ENCODE peak calls at places on chromosomes 1 and 21, in six cellular contexts. E is K562, I is A549, G is IMR-90, X is GM12878, Q is SK-N-SH. J is an unnamed sample.

GRCh38 chr1:99956755-99957154 is 13.0 kb upstream of the SLC35A3 start:
- DNase-seq in X (no peak), G (peak), E (no peak), Q (no peak), I (no peak), J (peak)

GRCh38 chr1:205353612-205354011 is 3.1 kb downstream of the KLHDC8A start:
- DNase-seq in I (no peak), X (no peak), Q (no peak), G (no peak), E (no peak), J (no peak)

GRCh38 chr1:60133848-60134247 is 60.3 kb upstream of the C1orf87 start:
- DNase-seq in Q (no peak), X (no peak), E (no peak), I (no peak), G (peak), J (no peak)

GRCh38 chr1:78511334-78511733 is 20.6 kb downstream of the PTGFR start:
- DNase-seq in G (no peak), E (no peak), Q (no peak), X (no peak), I (no peak), J (no peak)

GRCh38 chr1:1168451-1169411 is 4.9 kb upstream of the TTLL10 start:
- DNase-seq in G (no peak), I (no peak), X (no peak), E (no peak), Q (no peak), J (peak)

GRCh38 chr1:169959696-169960095 is 66.0 kb upstream of the SCYL3 start:
- DNase-seq in G (no peak), X (no peak), Q (no peak), I (no peak), E (no peak), J (no peak)

GRCh38 chr1:11458811-11459275 is 20.1 kb upstream of the DISP3 start:
- DNase-seq in I (no peak), Q (peak), X (no peak), E (no peak), G (no peak), J (no peak)

GRCh38 chr21:43974791-43975468 is 37.2 kb upstream of the TRAPPC10 start:
- DNase-seq in I (no peak), E (no peak), G (no peak), X (no peak), Q (no peak), J (no peak)

DNA sequence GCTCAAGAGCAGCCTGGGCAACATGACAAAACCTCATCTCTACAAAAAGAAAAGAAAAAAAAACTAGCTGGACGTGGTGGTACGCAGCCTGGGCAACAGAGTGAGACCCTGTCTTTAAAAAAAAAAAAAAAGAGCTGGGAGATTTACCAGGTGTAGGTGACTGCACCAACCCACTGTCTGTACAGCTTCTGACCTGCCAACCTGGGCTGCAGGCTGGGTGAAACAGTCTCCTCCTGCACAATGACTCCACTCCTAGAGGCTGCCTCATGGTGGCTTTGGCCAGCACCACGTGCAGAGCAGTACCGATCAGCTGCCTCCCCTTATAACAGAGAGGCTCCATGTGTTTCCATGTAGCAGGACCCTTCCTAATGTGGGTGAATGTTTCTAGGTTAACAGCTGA is 3.7 kb downstream of the MRTO4 start:
- DNase-seq in I (no peak), E (no peak), X (no peak), Q (no peak), G (no peak), J (no peak)
- TF ChIP-seq SMC3 in I (no peak), E (no peak), X (no peak), Q (no peak), G (no peak), J (no peak)

GRCh38 chr1:7886346-7886745 is 33.5 kb upstream of the UTS2 start:
- DNase-seq in E (no peak), I (no peak), Q (no peak), X (no peak), G (peak), J (no peak)
- TF ChIP-seq SMC3 in E (no peak), I (no peak), Q (no peak), X (no peak), G (no peak), J (no peak)

GRCh38 chr1:210416049-210416448 is 87.3 kb downstream of the HHAT start:
- DNase-seq in E (no peak), I (no peak), Q (no peak), G (no peak), X (no peak), J (no peak)
- TF ChIP-seq SMC3 in E (no peak), I (no peak), Q (no peak), G (no peak), X (no peak), J (no peak)

GRCh38 chr1:174982971-174983689 is 16.6 kb upstream of the CACYBP start:
- DNase-seq in I (peak), X (no peak), Q (peak), G (peak), E (peak), J (peak)
- TF ChIP-seq SMC3 in I (peak), X (peak), Q (peak), G (peak), E (peak), J (peak)

DNA sequence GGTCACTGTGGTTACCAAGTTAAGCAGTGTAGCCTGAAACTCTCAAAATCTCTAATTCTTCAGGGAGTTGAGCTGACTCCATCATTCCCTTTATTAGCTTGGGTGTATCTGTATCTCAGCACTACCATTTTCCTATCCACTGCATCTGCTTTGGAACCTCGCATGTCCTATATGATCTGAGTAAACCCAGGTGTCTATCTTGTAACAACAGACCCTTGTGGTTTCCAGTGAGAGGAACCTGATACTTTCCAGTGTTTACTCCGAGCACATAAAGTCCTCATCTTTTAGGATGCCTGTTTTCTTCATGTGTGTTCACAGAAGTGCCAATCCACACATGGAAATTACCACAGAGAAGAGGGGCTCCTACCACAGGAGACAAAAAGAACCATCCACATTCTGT is 650.4 kb downstream of the LMO4 start:
- DNase-seq in Q (no peak), E (no peak), I (no peak), X (no peak), G (no peak), J (no peak)
- TF ChIP-seq SMC3 in Q (no peak), E (no peak), I (no peak), X (no peak), G (no peak), J (no peak)